ENCODE peak calls at places on chromosome 21, in nine cellular contexts. One of them, this sample, is unnamed.

GRCh38 chr21:41745971-41746743 is 20.7 kb downstream of the RIPK4 start:
- DNase-seq in upper lobe of right lung: no peak
- DNase-seq in heart right ventricle: no peak
- DNase-seq in brain microvascular endothelial cell: no peak
- DNase-seq in cardiac fibroblast: no peak
- DNase-seq in ovary: no peak
- DNase-seq in lung: no peak
- DNase-seq in mammary epithelial cell: no peak
- DNase-seq in neural progenitor cell: peak
- DNase-seq in this sample: no peak

GRCh38 chr21:34157456-34158025 is 84.2 kb downstream of the MRPS6 start:
- DNase-seq in upper lobe of right lung: no peak
- DNase-seq in heart right ventricle: no peak
- DNase-seq in brain microvascular endothelial cell: no peak
- DNase-seq in cardiac fibroblast: no peak
- DNase-seq in ovary: no peak
- DNase-seq in lung: no peak
- DNase-seq in mammary epithelial cell: peak
- DNase-seq in neural progenitor cell: no peak
- DNase-seq in this sample: no peak

GRCh38 chr21:39568380-39568779 is 44.4 kb upstream of the B3GALT5 start:
- DNase-seq in upper lobe of right lung: no peak
- DNase-seq in heart right ventricle: no peak
- DNase-seq in brain microvascular endothelial cell: no peak
- DNase-seq in cardiac fibroblast: no peak
- DNase-seq in ovary: no peak
- DNase-seq in lung: no peak
- DNase-seq in mammary epithelial cell: no peak
- DNase-seq in neural progenitor cell: no peak
- DNase-seq in this sample: no peak

GRCh38 chr21:17461014-17461413 is 51.8 kb upstream of the CXADR start:
- DNase-seq in upper lobe of right lung: no peak
- DNase-seq in heart right ventricle: no peak
- DNase-seq in brain microvascular endothelial cell: peak
- DNase-seq in cardiac fibroblast: peak
- DNase-seq in ovary: peak
- DNase-seq in lung: peak
- DNase-seq in mammary epithelial cell: peak
- DNase-seq in neural progenitor cell: no peak
- DNase-seq in this sample: peak

GRCh38 chr21:42150458-42151085 is 68.4 kb upstream of the ABCG1 start:
- DNase-seq in upper lobe of right lung: peak
- DNase-seq in heart right ventricle: no peak
- DNase-seq in brain microvascular endothelial cell: no peak
- DNase-seq in cardiac fibroblast: no peak
- DNase-seq in ovary: no peak
- DNase-seq in lung: no peak
- DNase-seq in mammary epithelial cell: no peak
- DNase-seq in neural progenitor cell: no peak
- DNase-seq in this sample: no peak

GRCh38 chr21:26835027-26835713 is 10.0 kb downstream of the ADAMTS1 start:
- DNase-seq in upper lobe of right lung: no peak
- DNase-seq in heart right ventricle: no peak
- DNase-seq in brain microvascular endothelial cell: peak
- DNase-seq in cardiac fibroblast: peak
- DNase-seq in ovary: peak
- DNase-seq in lung: no peak
- DNase-seq in mammary epithelial cell: peak
- DNase-seq in neural progenitor cell: no peak
- DNase-seq in this sample: peak

GRCh38 chr21:45482899-45483821 is 59.1 kb downstream of the SLC19A1 start:
- DNase-seq in upper lobe of right lung: no peak
- DNase-seq in heart right ventricle: peak
- DNase-seq in brain microvascular endothelial cell: no peak
- DNase-seq in cardiac fibroblast: no peak
- DNase-seq in ovary: no peak
- DNase-seq in lung: no peak
- DNase-seq in mammary epithelial cell: no peak
- DNase-seq in neural progenitor cell: no peak
- DNase-seq in this sample: no peak

GRCh38 chr21:42024261-42024877 is 14.2 kb upstream of the ZBTB21 start:
- DNase-seq in upper lobe of right lung: no peak
- DNase-seq in heart right ventricle: no peak
- DNase-seq in brain microvascular endothelial cell: no peak
- DNase-seq in cardiac fibroblast: no peak
- DNase-seq in ovary: no peak
- DNase-seq in lung: no peak
- DNase-seq in mammary epithelial cell: no peak
- DNase-seq in neural progenitor cell: no peak
- DNase-seq in this sample: no peak

GRCh38 chr21:29299906-29300546 is 1.3 kb downstream of the BACH1 start:
- DNase-seq in upper lobe of right lung: peak
- DNase-seq in heart right ventricle: peak
- DNase-seq in brain microvascular endothelial cell: peak
- DNase-seq in cardiac fibroblast: peak
- DNase-seq in ovary: peak
- DNase-seq in lung: peak
- DNase-seq in mammary epithelial cell: peak
- DNase-seq in neural progenitor cell: peak
- DNase-seq in this sample: peak

GRCh38 chr21:29499734-29500343 is 201.1 kb downstream of the BACH1 start:
- DNase-seq in upper lobe of right lung: no peak
- DNase-seq in heart right ventricle: no peak
- DNase-seq in brain microvascular endothelial cell: peak
- DNase-seq in cardiac fibroblast: peak
- DNase-seq in ovary: no peak
- DNase-seq in lung: no peak
- DNase-seq in mammary epithelial cell: peak
- DNase-seq in neural progenitor cell: peak
- DNase-seq in this sample: no peak

GRCh38 chr21:27802816-27803475 is 836.1 kb upstream of the ADAMTS5 start:
- DNase-seq in upper lobe of right lung: no peak
- DNase-seq in heart right ventricle: no peak
- DNase-seq in brain microvascular endothelial cell: peak
- DNase-seq in cardiac fibroblast: peak
- DNase-seq in ovary: no peak
- DNase-seq in lung: peak
- DNase-seq in mammary epithelial cell: peak
- DNase-seq in neural progenitor cell: peak
- DNase-seq in this sample: no peak

GRCh38 chr21:45622416-45623097 is 21.0 kb upstream of the PCBP3 start:
- DNase-seq in upper lobe of right lung: peak
- DNase-seq in heart right ventricle: no peak
- DNase-seq in brain microvascular endothelial cell: no peak
- DNase-seq in cardiac fibroblast: no peak
- DNase-seq in ovary: no peak
- DNase-seq in lung: no peak
- DNase-seq in mammary epithelial cell: no peak
- DNase-seq in neural progenitor cell: no peak
- DNase-seq in this sample: no peak

GRCh38 chr21:17514124-17514481 is 1.3 kb downstream of the CXADR start:
- DNase-seq in upper lobe of right lung: no peak
- DNase-seq in heart right ventricle: no peak
- DNase-seq in brain microvascular endothelial cell: peak
- DNase-seq in cardiac fibroblast: peak
- DNase-seq in ovary: no peak
- DNase-seq in lung: no peak
- DNase-seq in mammary epithelial cell: peak
- DNase-seq in neural progenitor cell: peak
- DNase-seq in this sample: no peak

GRCh38 chr21:16838330-16838729 is 674.5 kb upstream of the CXADR start:
- DNase-seq in upper lobe of right lung: no peak
- DNase-seq in heart right ventricle: no peak
- DNase-seq in brain microvascular endothelial cell: no peak
- DNase-seq in cardiac fibroblast: no peak
- DNase-seq in ovary: peak
- DNase-seq in lung: no peak
- DNase-seq in mammary epithelial cell: no peak
- DNase-seq in neural progenitor cell: no peak
- DNase-seq in this sample: no peak

GRCh38 chr21:41164981-41165650 is 2.8 kb upstream of the BACE2 start:
- DNase-seq in upper lobe of right lung: no peak
- DNase-seq in heart right ventricle: no peak
- DNase-seq in brain microvascular endothelial cell: no peak
- DNase-seq in cardiac fibroblast: peak
- DNase-seq in ovary: no peak
- DNase-seq in lung: no peak
- DNase-seq in mammary epithelial cell: peak
- DNase-seq in neural progenitor cell: no peak
- DNase-seq in this sample: no peak

GRCh38 chr21:29164330-29164942 is 34.0 kb downstream of the MAP3K7CL start:
- DNase-seq in upper lobe of right lung: no peak
- DNase-seq in heart right ventricle: no peak
- DNase-seq in brain microvascular endothelial cell: peak
- DNase-seq in cardiac fibroblast: peak
- DNase-seq in ovary: no peak
- DNase-seq in lung: no peak
- DNase-seq in mammary epithelial cell: peak
- DNase-seq in neural progenitor cell: peak
- DNase-seq in this sample: peak

GRCh38 chr21:42660118-42660470 is 6.7 kb downstream of the PDE9A start:
- DNase-seq in upper lobe of right lung: no peak
- DNase-seq in heart right ventricle: no peak
- DNase-seq in brain microvascular endothelial cell: no peak
- DNase-seq in cardiac fibroblast: no peak
- DNase-seq in ovary: no peak
- DNase-seq in lung: no peak
- DNase-seq in mammary epithelial cell: no peak
- DNase-seq in neural progenitor cell: no peak
- DNase-seq in this sample: no peak

DNA sequence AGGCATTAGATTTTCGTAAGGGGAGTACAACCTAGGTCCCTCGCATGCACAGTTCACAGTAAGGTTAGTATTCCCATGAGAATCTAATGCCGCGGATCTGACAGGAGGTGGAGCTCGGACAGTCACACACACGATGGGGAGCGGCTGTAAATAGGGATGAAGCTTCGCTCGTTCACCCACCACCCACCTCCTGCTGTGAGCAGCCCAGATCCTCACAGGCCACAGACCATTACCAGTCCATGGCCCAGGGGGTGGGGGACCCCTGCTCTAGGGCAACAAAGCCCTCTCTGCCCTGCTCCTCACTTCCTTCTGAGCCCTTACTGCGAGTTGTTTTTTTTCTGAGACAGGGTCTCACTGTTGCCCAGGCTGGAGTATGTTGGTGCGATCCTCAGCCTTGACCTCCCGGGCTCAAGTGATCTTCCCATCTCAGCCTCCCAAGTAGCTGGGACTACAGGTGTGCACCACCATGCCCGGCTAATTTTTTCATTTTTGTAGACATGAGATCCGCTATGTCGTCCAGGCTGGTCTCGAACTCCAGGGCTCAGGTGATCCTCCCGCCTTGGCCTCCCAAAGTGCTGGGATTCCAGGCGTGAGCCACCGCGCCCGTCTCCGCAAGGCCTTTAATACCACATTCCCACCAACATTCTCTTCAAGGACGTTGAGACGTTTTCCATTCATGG is 21.3 kb downstream of the TRPM2 start:
- DNase-seq in upper lobe of right lung: peak
- DNase-seq in heart right ventricle: no peak
- DNase-seq in brain microvascular endothelial cell: no peak
- DNase-seq in cardiac fibroblast: no peak
- DNase-seq in ovary: no peak
- DNase-seq in lung: no peak
- DNase-seq in mammary epithelial cell: no peak
- DNase-seq in neural progenitor cell: no peak
- DNase-seq in this sample: no peak
- H3K4me3 ChIP-seq in upper lobe of right lung: no peak
- H3K4me3 ChIP-seq in heart right ventricle: no peak
- H3K4me3 ChIP-seq in brain microvascular endothelial cell: no peak
- H3K4me3 ChIP-seq in cardiac fibroblast: no peak
- H3K4me3 ChIP-seq in ovary: no peak
- H3K4me3 ChIP-seq in lung: no peak
- H3K4me3 ChIP-seq in mammary epithelial cell: no peak
- H3K4me3 ChIP-seq in neural progenitor cell: no peak
- H3K4me3 ChIP-seq in this sample: no peak

GRCh38 chr21:43712268-43712942 is 6.5 kb upstream of the PDXK start:
- DNase-seq in upper lobe of right lung: peak
- DNase-seq in heart right ventricle: no peak
- DNase-seq in brain microvascular endothelial cell: no peak
- DNase-seq in cardiac fibroblast: peak
- DNase-seq in ovary: no peak
- DNase-seq in lung: peak
- DNase-seq in mammary epithelial cell: peak
- DNase-seq in neural progenitor cell: no peak
- DNase-seq in this sample: no peak
- TF ChIP-seq CTCF in upper lobe of right lung: no peak
- TF ChIP-seq CTCF in heart right ventricle: no peak
- TF ChIP-seq CTCF in brain microvascular endothelial cell: no peak
- TF ChIP-seq CTCF in cardiac fibroblast: no peak
- TF ChIP-seq CTCF in ovary: no peak
- TF ChIP-seq CTCF in lung: no peak
- TF ChIP-seq CTCF in mammary epithelial cell: no peak
- TF ChIP-seq CTCF in neural progenitor cell: no peak
- TF ChIP-seq CTCF in this sample: no peak

GRCh38 chr21:35994605-35995004 is 65.7 kb downstream of the SETD4 start:
- DNase-seq in upper lobe of right lung: no peak
- DNase-seq in heart right ventricle: no peak
- DNase-seq in brain microvascular endothelial cell: no peak
- DNase-seq in cardiac fibroblast: no peak
- DNase-seq in ovary: no peak
- DNase-seq in lung: no peak
- DNase-seq in mammary epithelial cell: no peak
- DNase-seq in neural progenitor cell: no peak
- DNase-seq in this sample: no peak
- H3K4me3 ChIP-seq in upper lobe of right lung: no peak
- H3K4me3 ChIP-seq in heart right ventricle: no peak
- H3K4me3 ChIP-seq in brain microvascular endothelial cell: no peak
- H3K4me3 ChIP-seq in cardiac fibroblast: no peak
- H3K4me3 ChIP-seq in ovary: no peak
- H3K4me3 ChIP-seq in lung: no peak
- H3K4me3 ChIP-seq in mammary epithelial cell: no peak
- H3K4me3 ChIP-seq in neural progenitor cell: no peak
- H3K4me3 ChIP-seq in this sample: no peak

GRCh38 chr21:32412998-32413504 is 545 bp downstream of the EVA1C start:
- DNase-seq in upper lobe of right lung: peak
- DNase-seq in heart right ventricle: peak
- DNase-seq in brain microvascular endothelial cell: no peak
- DNase-seq in cardiac fibroblast: peak
- DNase-seq in ovary: peak
- DNase-seq in lung: peak
- DNase-seq in mammary epithelial cell: no peak
- DNase-seq in neural progenitor cell: no peak
- DNase-seq in this sample: no peak

GRCh38 chr21:32413697-32414578 is 1.4 kb downstream of the EVA1C start:
- DNase-seq in upper lobe of right lung: peak
- DNase-seq in heart right ventricle: no peak
- DNase-seq in brain microvascular endothelial cell: no peak
- DNase-seq in cardiac fibroblast: peak
- DNase-seq in ovary: peak
- DNase-seq in lung: peak
- DNase-seq in mammary epithelial cell: peak
- DNase-seq in neural progenitor cell: no peak
- DNase-seq in this sample: no peak

GRCh38 chr21:32415999-32416398 is 3.5 kb downstream of the EVA1C start:
- DNase-seq in upper lobe of right lung: no peak
- DNase-seq in heart right ventricle: no peak
- DNase-seq in brain microvascular endothelial cell: no peak
- DNase-seq in cardiac fibroblast: no peak
- DNase-seq in ovary: no peak
- DNase-seq in lung: no peak
- DNase-seq in mammary epithelial cell: no peak
- DNase-seq in neural progenitor cell: no peak
- DNase-seq in this sample: no peak

GRCh38 chr21:32415451-32415850 is 2.9 kb downstream of the EVA1C start:
- DNase-seq in upper lobe of right lung: no peak
- DNase-seq in heart right ventricle: no peak
- DNase-seq in brain microvascular endothelial cell: no peak
- DNase-seq in cardiac fibroblast: no peak
- DNase-seq in ovary: no peak
- DNase-seq in lung: no peak
- DNase-seq in mammary epithelial cell: no peak
- DNase-seq in neural progenitor cell: peak
- DNase-seq in this sample: no peak

GRCh38 chr21:32414579-32415358 is 2.3 kb downstream of the EVA1C start:
- DNase-seq in upper lobe of right lung: no peak
- DNase-seq in heart right ventricle: no peak
- DNase-seq in brain microvascular endothelial cell: no peak
- DNase-seq in cardiac fibroblast: peak
- DNase-seq in ovary: peak
- DNase-seq in lung: no peak
- DNase-seq in mammary epithelial cell: peak
- DNase-seq in neural progenitor cell: peak
- DNase-seq in this sample: no peak
- TF ChIP-seq CTCF in upper lobe of right lung: peak
- TF ChIP-seq CTCF in heart right ventricle: peak
- TF ChIP-seq CTCF in brain microvascular endothelial cell: peak
- TF ChIP-seq CTCF in cardiac fibroblast: peak
- TF ChIP-seq CTCF in ovary: no peak
- TF ChIP-seq CTCF in lung: no peak
- TF ChIP-seq CTCF in mammary epithelial cell: peak
- TF ChIP-seq CTCF in neural progenitor cell: no peak
- TF ChIP-seq CTCF in this sample: peak